ENCODE peak calls at places on chromosomes 7 and 10, in ten cellular contexts. O is hypothalamus; Z is MCF 10A; P is C1 segment of cervical spinal cord; E is nephron progenitor cell; X is hippocampal formation; M is fibroblast of pulmonary artery; R is stimulated activated CD8-positive, alpha-beta memory T cell treated with anti-CD3 and anti-CD28 coated beads, Interleukin-7, amount 100 ng/mL, for 48 hours; B is T follicular helper cell; H is right atrium auricular region. J is an unnamed sample.

GRCh38 chr7:141634065-141634464 is 67.9 kb downstream of the DENND11 start:
- DNase-seq in O (no peak), Z (no peak), P (no peak), E (no peak), X (no peak), M (no peak), R (no peak), B (no peak), H (no peak), J (no peak)

GRCh38 chr10:60485025-60485424 is 95.3 kb upstream of the ANK3 start:
- DNase-seq in O (no peak), Z (peak; percentile 27), P (no peak), E (no peak), X (no peak), M (no peak), R (no peak), B (no peak), H (no peak), J (no peak)

GRCh38 chr10:34403512-34403911 is 411.6 kb downstream of the PARD3 start:
- DNase-seq in O (no peak), Z (no peak), P (no peak), E (no peak), X (no peak), M (peak; percentile 14), R (no peak), B (no peak), H (no peak), J (no peak)

GRCh38 chr7:110944966-110945644 is 145.8 kb upstream of the LRRN3 start:
- DNase-seq in O (no peak), Z (no peak), P (no peak), E (no peak), X (no peak), M (no peak), R (no peak), B (no peak), H (no peak), J (no peak)

GRCh38 chr10:79943871-79944270 is 5.0 kb downstream of the SFTPD start:
- DNase-seq in O (no peak), Z (no peak), P (no peak), E (no peak), X (no peak), M (no peak), R (no peak), B (no peak), H (peak; percentile 52), J (no peak)

GRCh38 chr10:121734517-121735137 is 136.4 kb upstream of the FGFR2 start:
- DNase-seq in O (no peak), Z (peak; percentile 57), P (no peak), E (peak; percentile 30), X (no peak), M (peak; percentile 27), R (no peak), B (no peak), H (no peak), J (peak; percentile 10)

GRCh38 chr7:140922741-140923345 is 1.9 kb downstream of the BRAF start:
- DNase-seq in O (no peak), Z (no peak), P (no peak), E (no peak), X (no peak), M (no peak), R (no peak), B (no peak), H (no peak), J (no peak)

GRCh38 chr7:101819913-101820522 is 2.6 kb downstream of the CUX1 start:
- DNase-seq in O (no peak), Z (no peak), P (no peak), E (no peak), X (no peak), M (no peak), R (no peak), B (no peak), H (no peak), J (no peak)

GRCh38 chr10:70097459-70097858 is 35.2 kb downstream of the AIFM2 start:
- DNase-seq in O (no peak), Z (no peak), P (no peak), E (no peak), X (no peak), M (no peak), R (no peak), B (no peak), H (no peak), J (no peak)

GRCh38 chr7:157519798-157520244 is 183.0 kb downstream of the DNAJB6 start:
- DNase-seq in O (no peak), Z (no peak), P (no peak), E (no peak), X (no peak), M (no peak), R (no peak), B (no peak), H (peak; percentile 32), J (no peak)

GRCh38 chr7:73741600-73741999 is 3.0 kb upstream of the ABHD11 start:
- DNase-seq in O (no peak), Z (no peak), P (no peak), E (no peak), X (no peak), M (no peak), R (no peak), B (no peak), H (no peak), J (no peak)

GRCh38 chr10:42981358-42982236 is 95.3 kb upstream of the RET start:
- DNase-seq in O (no peak), Z (no peak), P (no peak), E (no peak), X (no peak), M (no peak), R (no peak), B (no peak), H (peak; percentile 42), J (no peak)

GRCh38 chr7:116273283-116273917 is 63.1 kb downstream of the TES start:
- DNase-seq in O (no peak), Z (no peak), P (no peak), E (no peak), X (no peak), M (no peak), R (no peak), B (no peak), H (no peak), J (no peak)

GRCh38 chr10:113550365-113550764 is 2.5 kb upstream of the HABP2 start:
- DNase-seq in O (no peak), Z (peak; percentile 23), P (no peak), E (no peak), X (no peak), M (peak; percentile 53), R (no peak), B (no peak), H (no peak), J (no peak)

GRCh38 chr10:5033061-5033770 is 29.6 kb upstream of the AKR1C2 start:
- DNase-seq in O (no peak), Z (peak; percentile 90), P (no peak), E (no peak), X (no peak), M (peak; percentile 86), R (no peak), B (no peak), H (no peak), J (no peak)

GRCh38 chr7:47776335-47776734 is 171.9 kb downstream of the PKD1L1 start:
- DNase-seq in O (no peak), Z (no peak), P (no peak), E (no peak), X (no peak), M (no peak), R (no peak), B (no peak), H (no peak), J (no peak)

GRCh38 chr10:132577350-132578005 is 39.9 kb downstream of the INPP5A start:
- DNase-seq in O (peak; percentile 33), Z (peak; percentile 20), P (no peak), E (no peak), X (peak; percentile 37), M (peak; percentile 12), R (no peak), B (no peak), H (peak; percentile 58), J (no peak)

GRCh38 chr10:11553773-11554381 is 57.6 kb downstream of the USP6NL start:
- DNase-seq in O (no peak), Z (no peak), P (no peak), E (no peak), X (no peak), M (no peak), R (no peak), B (no peak), H (no peak), J (no peak)

GRCh38 chr10:6973904-6974303 is 393.8 kb upstream of the PRKCQ start:
- DNase-seq in O (no peak), Z (no peak), P (no peak), E (no peak), X (no peak), M (no peak), R (no peak), B (no peak), H (no peak), J (peak; percentile 69)

GRCh38 chr10:113167702-113168101 is 217.7 kb downstream of the TCF7L2 start:
- DNase-seq in O (no peak), Z (no peak), P (no peak), E (no peak), X (no peak), M (no peak), R (no peak), B (no peak), H (no peak), J (no peak)

GRCh38 chr7:133253522-133253882 is 624 bp downstream of the EXOC4 start:
- DNase-seq in O (no peak), Z (peak; percentile 16), P (no peak), E (peak; percentile 13), X (no peak), M (no peak), R (no peak), B (no peak), H (no peak), J (peak; percentile 54)

GRCh38 chr10:83301732-83302131 is 837.6 kb upstream of the GHITM start:
- DNase-seq in O (no peak), Z (no peak), P (no peak), E (no peak), X (no peak), M (no peak), R (no peak), B (no peak), H (no peak), J (no peak)

GRCh38 chr10:19119191-19119590 is 70.6 kb downstream of the MALRD1 start:
- DNase-seq in O (no peak), Z (no peak), P (no peak), E (no peak), X (no peak), M (no peak), R (no peak), B (no peak), H (no peak), J (no peak)

GRCh38 chr7:2971914-2972530 is 71.6 kb downstream of the CARD11 start:
- DNase-seq in O (no peak), Z (no peak), P (no peak), E (no peak), X (no peak), M (no peak), R (no peak), B (no peak), H (no peak), J (no peak)

GRCh38 chr7:117157121-117157870 is 165.6 kb downstream of the WNT2 start:
- DNase-seq in O (peak; percentile 2), Z (peak; percentile 83), P (no peak), E (no peak), X (peak; percentile 45), M (peak; percentile 94), R (no peak), B (no peak), H (peak; percentile 66), J (no peak)

GRCh38 chr7:19020062-19020461 is 97.4 kb downstream of the TWIST1 start:
- DNase-seq in O (no peak), Z (peak; percentile 38), P (no peak), E (no peak), X (no peak), M (no peak), R (no peak), B (no peak), H (no peak), J (no peak)

GRCh38 chr7:92778972-92779371 is 57.4 kb downstream of the CDK6 start:
- DNase-seq in O (no peak), Z (peak; percentile 93), P (no peak), E (no peak), X (no peak), M (peak; percentile 94), R (no peak), B (no peak), H (peak; percentile 69), J (no peak)

GRCh38 chr10:33799281-33799943 is 464.9 kb upstream of the NRP1 start:
- DNase-seq in O (no peak), Z (no peak), P (no peak), E (no peak), X (no peak), M (no peak), R (no peak), B (no peak), H (peak; percentile 36), J (no peak)

J was measured in immature natural killer cell.